ENCODE peak calls at places on chromosomes 16 and 17, in nine cellular contexts. B is IMR-90, T is HepG2, J is GM23248, V is PC-3, Q is HCT116, R is GM23338, C is astrocyte, N is neuronal stem cell. Y is an unnamed sample.

GRCh38 chr17:57957120-57957850 is 2.1 kb upstream of the CUEDC1 start:
- DNase-seq in B (no peak), T (no peak), J (no peak), V (no peak), Q (no peak), R (no peak), C (no peak), N (no peak), Y (no peak)

GRCh38 chr17:40311575-40311974 is 2.6 kb downstream of the RARA start:
- DNase-seq in B (no peak), T (no peak), J (peak; percentile 70), V (peak; percentile 70), Q (no peak), R (no peak), C (no peak), N (no peak), Y (peak; percentile 89)

GRCh38 chr16:86661715-86662114 is 83.4 kb downstream of the FOXL1 start:
- DNase-seq in B (peak; percentile 49), T (no peak), J (peak; percentile 65), V (no peak), Q (no peak), R (no peak), C (peak; percentile 65), N (no peak), Y (no peak)

GRCh38 chr17:72934927-72935326 is 157.6 kb downstream of the SLC39A11 start:
- DNase-seq in B (no peak), T (no peak), J (no peak), V (no peak), Q (no peak), R (no peak), C (no peak), N (no peak), Y (no peak)

GRCh38 chr17:48326311-48326710 is 103.7 kb downstream of the SKAP1 start:
- DNase-seq in B (no peak), T (no peak), J (no peak), V (no peak), Q (no peak), R (no peak), C (no peak), N (no peak), Y (no peak)

GRCh38 chr17:17545031-17545820 is 46.3 kb downstream of the PEMT start:
- DNase-seq in B (peak; percentile 57), T (no peak), J (peak; percentile 77), V (no peak), Q (no peak), R (no peak), C (peak; percentile 55), N (no peak), Y (no peak)

GRCh38 chr16:47940466-47940865 is 215.3 kb downstream of the ABCC12 start:
- DNase-seq in B (no peak), T (no peak), J (no peak), V (no peak), Q (no peak), R (no peak), C (no peak), N (no peak), Y (no peak)

GRCh38 chr16:87325480-87325879 is 8.3 kb upstream of the C16orf95 start:
- DNase-seq in B (peak; percentile 10), T (no peak), J (peak; percentile 40), V (no peak), Q (no peak), R (no peak), C (no peak), N (no peak), Y (no peak)

GRCh38 chr17:75817571-75817970 is 26.6 kb downstream of the UNC13D start:
- DNase-seq in B (no peak), T (no peak), J (no peak), V (no peak), Q (no peak), R (no peak), C (no peak), N (no peak), Y (no peak)

GRCh38 chr17:16348586-16348985 is 4.7 kb downstream of the CENPV start:
- DNase-seq in B (no peak), T (no peak), J (no peak), V (no peak), Q (no peak), R (no peak), C (no peak), N (no peak), Y (no peak)

GRCh38 chr16:81123092-81123852 is 27.1 kb upstream of the GCSH start:
- DNase-seq in B (no peak), T (peak; percentile 82), J (no peak), V (no peak), Q (no peak), R (no peak), C (no peak), N (no peak), Y (no peak)

GRCh38 chr17:17559164-17559563 is 32.3 kb downstream of the PEMT start:
- DNase-seq in B (no peak), T (no peak), J (no peak), V (no peak), Q (no peak), R (no peak), C (no peak), N (no peak), Y (no peak)

DNA sequence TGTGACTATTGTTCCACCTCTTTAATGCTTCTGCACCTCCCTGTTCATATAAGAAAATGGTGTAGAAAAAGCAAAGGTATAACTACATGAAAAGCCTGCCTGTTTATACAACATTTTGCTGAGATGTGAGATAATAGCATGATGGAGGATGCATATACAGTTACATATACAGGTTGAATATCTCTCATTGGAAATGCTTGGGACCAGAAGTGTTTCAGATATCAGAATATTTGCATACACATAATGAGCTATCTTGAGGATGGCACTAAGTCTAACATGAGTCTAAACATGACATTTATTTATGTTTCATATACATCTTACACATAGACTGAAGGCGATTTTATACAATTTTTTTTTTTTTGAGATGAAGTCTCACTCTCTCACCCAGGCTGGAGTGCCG is 5.7 kb upstream of the WSB1 start:
- DNase-seq in B (no peak), T (no peak), J (no peak), V (no peak), Q (no peak), R (no peak), C (no peak), N (no peak), Y (no peak)
- H3K4me2 ChIP-seq in B (no peak overlapping the region), T (no peak overlapping the region), J (no peak overlapping the region), V (no peak overlapping the region), Q (no peak overlapping the region), R (no peak overlapping the region), C (no peak overlapping the region), N (no peak overlapping the region), Y (no peak overlapping the region)

GRCh38 chr16:56726926-56727325 is 3.0 kb upstream of the NUP93 start:
- DNase-seq in B (no peak), T (no peak), J (no peak), V (no peak), Q (no peak), R (no peak), C (no peak), N (no peak), Y (no peak)
- H3K4me3 ChIP-seq in B (no peak overlapping the region), T (no peak overlapping the region), J (no peak overlapping the region), V (no peak overlapping the region), Q (no peak overlapping the region), R (no peak overlapping the region), C (no peak overlapping the region), N (no peak overlapping the region), Y (no peak overlapping the region)

GRCh38 chr17:8438441-8438840 is 2.8 kb downstream of the NDEL1 start:
- DNase-seq in B (no peak), T (no peak), J (no peak), V (no peak), Q (no peak), R (no peak), C (no peak), N (no peak), Y (no peak)

GRCh38 chr17:8430966-8431365 is 4.7 kb upstream of the NDEL1 start:
- DNase-seq in B (peak; percentile 22), T (no peak), J (peak; percentile 95), V (no peak), Q (no peak), R (no peak), C (peak; percentile 81), N (no peak), Y (no peak)

GRCh38 chr17:8439681-8440080 is 4.0 kb downstream of the NDEL1 start:
- DNase-seq in B (no peak), T (no peak), J (no peak), V (no peak), Q (no peak), R (no peak), C (no peak), N (no peak), Y (no peak)

GRCh38 chr17:8436169-8436932 is 667 bp downstream of the NDEL1 start:
- DNase-seq in B (peak; percentile 56), T (peak; percentile 37), J (peak; percentile 87), V (peak; percentile 31), Q (peak; percentile 19), R (peak; percentile 83), C (peak; percentile 54), N (peak; percentile 52), Y (peak; percentile 70)

GRCh38 chr17:8435245-8436168 is at the start of gene NDEL1:
- DNase-seq in B (peak; percentile 97), T (peak; percentile 92), J (peak; percentile 99), V (peak; percentile 94), Q (peak; percentile 92), R (peak; percentile 99), C (peak; percentile 92), N (peak; percentile 97), Y (peak; percentile 99)
- H3K4me1 ChIP-seq in B (no peaks in the 10 kb centered on the region), T (peaks cover 48% of the 10 kb centered on the region), J (peaks cover 29% of the 10 kb centered on the region), V (no peaks in the 10 kb centered on the region), Q (peaks cover 6% of the 10 kb centered on the region), R (peaks cover 7% of the 10 kb centered on the region), C (peaks cover 6% of the 10 kb centered on the region), N (no peaks in the 10 kb centered on the region), Y (peaks cover 9% of the 10 kb centered on the region)

GRCh38 chr16:89669755-89670154 is 12.1 kb downstream of the SPATA33 start:
- DNase-seq in B (no peak), T (no peak), J (no peak), V (no peak), Q (no peak), R (no peak), C (no peak), N (no peak), Y (no peak)

GRCh38 chr16:89670496-89671431 is 13.1 kb downstream of the SPATA33 start:
- DNase-seq in B (peak; percentile 57), T (peak; percentile 21), J (peak; percentile 45), V (no peak), Q (no peak), R (no peak), C (peak; percentile 18), N (no peak), Y (no peak)

GRCh38 chr16:89672177-89672941 is 14.1 kb upstream of the CDK10 start:
- DNase-seq in B (no peak), T (no peak), J (no peak), V (no peak), Q (no peak), R (no peak), C (no peak), N (no peak), Y (no peak)

GRCh38 chr16:89668790-89669158 is 11.1 kb downstream of the SPATA33 start:
- DNase-seq in B (no peak), T (no peak), J (no peak), V (no peak), Q (no peak), R (no peak), C (no peak), N (no peak), Y (no peak)

DNA sequence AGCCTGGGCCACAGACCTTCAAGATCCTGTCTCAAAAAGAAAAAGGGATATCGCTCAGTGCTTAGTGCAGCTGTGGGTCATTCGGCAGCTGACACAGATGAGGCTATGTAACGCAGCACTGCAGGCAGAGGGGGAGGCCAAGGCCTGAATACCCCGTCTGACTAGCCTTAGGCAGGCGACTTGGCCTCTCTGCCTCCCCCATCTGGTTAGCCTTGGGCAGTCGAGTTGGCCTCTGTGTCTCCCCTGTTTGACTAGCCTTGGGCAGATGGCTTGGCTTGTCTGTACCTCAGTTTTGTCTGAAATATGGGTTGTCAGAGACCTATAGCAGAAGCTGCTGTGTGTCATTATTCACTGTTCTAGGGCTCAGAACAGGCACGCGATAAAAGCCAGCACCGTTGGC is 10.0 kb downstream of the SPATA33 start:
- DNase-seq in B (no peak), T (no peak), J (no peak), V (no peak), Q (no peak), R (no peak), C (no peak), N (no peak), Y (no peak)
- H3K4me2 ChIP-seq in B (no peak overlapping the region), T (no peak overlapping the region), J (no peak overlapping the region), V (no peak overlapping the region), Q (no peak overlapping the region), R (no peak overlapping the region), C (no peak overlapping the region), N (no peak overlapping the region), Y (no peak overlapping the region)